ENCODE peak calls at places on chromosomes 4 and X, in four cellular contexts. G, J, U and E are unnamed samples.

GRCh38 chrX:153549231-153549630 is 31.8 kb downstream of the ATP2B3 start:
- DNase-seq in U (no peak), J (no peak), G (no peak), E (no peak)

GRCh38 chr4:182306792-182307507 is 63.7 kb downstream of the TENM3 start:
- DNase-seq in J (no peak), U (no peak), G (peak; percentile 69), E (no peak)

GRCh38 chr4:74158561-74159396 is 861 bp downstream of the MTHFD2L start:
- DNase-seq in G (no peak), J (no peak), U (no peak), E (no peak)

GRCh38 chrX:2628751-2629315 is 62.3 kb upstream of the CD99 start:
- DNase-seq in G (peak; percentile 71), U (no peak), J (no peak), E (no peak)

GRCh38 chr4:7806080-7806630 is 133.5 kb downstream of the AFAP1 start:
- DNase-seq in J (peak; percentile 54), U (no peak), G (peak; percentile 92), E (no peak)

GRCh38 chrX:139023531-139023930 is 312.0 kb upstream of the FGF13 start:
- DNase-seq in G (no peak), J (no peak), U (no peak), E (no peak)

GRCh38 chr4:81684357-81684756 is 212.7 kb upstream of the RASGEF1B start:
- DNase-seq in G (peak; percentile 14), J (no peak), U (no peak), E (no peak)

GRCh38 chr4:103853627-103854026 is 133.8 kb upstream of the TACR3 start:
- DNase-seq in G (peak; percentile 9), J (no peak), U (no peak), E (no peak)

GRCh38 chrX:47145408-47146120 is 543 bp downstream of the RBM10 start:
- DNase-seq in G (peak; percentile 11), U (no peak), J (no peak), E (no peak)

GRCh38 chr4:98482847-98483806 is 175.3 kb downstream of the TSPAN5 start:
- DNase-seq in U (peak; percentile 35), G (no peak), J (no peak), E (no peak)

DNA sequence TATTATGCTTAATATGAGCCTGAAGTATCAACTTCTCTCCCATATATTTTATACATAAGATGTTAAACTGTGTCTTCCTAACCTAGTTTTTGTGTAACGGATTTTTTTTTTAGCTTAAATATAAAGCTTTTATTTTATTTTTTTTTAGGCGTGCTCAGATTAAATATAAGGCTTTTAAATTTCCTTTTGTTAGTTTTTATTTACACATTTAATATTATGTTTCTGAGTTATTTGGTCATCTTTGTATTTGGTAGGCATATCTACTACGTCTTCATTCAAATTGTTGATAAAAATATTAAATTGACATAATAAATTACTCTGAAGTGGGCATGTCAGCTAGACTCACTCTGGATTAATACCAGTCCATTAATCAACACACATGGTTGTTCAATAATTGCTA is 4.2 kb downstream of the SLAIN2 start:
- DNase-seq in G (no peak), U (no peak), J (no peak), E (no peak)
- H3K4me3 ChIP-seq in G (no peak overlapping the region), U (no peak overlapping the region), J (no peak overlapping the region), E (no peak overlapping the region)

GRCh38 chr4:38106301-38106700 is 146.1 kb downstream of the PTTG2 start:
- DNase-seq in J (no peak), U (no peak), G (no peak), E (no peak)
- H3K27ac ChIP-seq in J (no peak overlapping the region), U (no peak overlapping the region), G (no peak overlapping the region), E (no peak overlapping the region)

DNA sequence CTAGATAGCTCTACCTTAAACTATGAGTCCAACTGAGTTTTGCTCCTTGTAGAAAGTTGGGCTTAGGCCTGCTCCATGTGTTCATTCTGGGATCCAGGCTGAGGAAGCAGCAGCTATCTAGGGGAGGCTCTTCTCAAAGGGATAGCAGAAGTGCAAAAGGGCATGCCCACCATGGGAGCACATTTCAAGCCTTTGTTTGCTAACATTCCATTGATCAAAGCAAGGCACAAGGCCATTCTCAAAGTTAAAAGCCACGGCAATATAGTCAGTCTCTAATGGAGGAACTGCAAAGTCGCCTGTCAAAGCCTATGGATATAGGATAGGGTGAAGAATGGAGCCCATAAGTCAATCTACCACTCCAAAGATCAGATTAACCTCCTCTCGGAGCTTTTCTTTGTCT is 488.1 kb upstream of the ARX start:
- DNase-seq in J (no peak), U (no peak), G (no peak), E (no peak)
- H3K9me3 ChIP-seq in J (no peaks in the 10 kb centered on the region), U (no peaks in the 10 kb centered on the region), G (no peaks in the 10 kb centered on the region), E (no peaks in the 10 kb centered on the region)

GRCh38 chr4:56757821-56758400 is 63.6 kb downstream of the SPINK2 start:
- DNase-seq in G (peak; percentile 46), U (peak; percentile 69), J (peak; percentile 33), E (peak; percentile 45)
- H3K4me3 ChIP-seq in G (no peak overlapping the region), U (no peak overlapping the region), J (peak overlapping the region; percentile 15), E (no peak overlapping the region)

DNA sequence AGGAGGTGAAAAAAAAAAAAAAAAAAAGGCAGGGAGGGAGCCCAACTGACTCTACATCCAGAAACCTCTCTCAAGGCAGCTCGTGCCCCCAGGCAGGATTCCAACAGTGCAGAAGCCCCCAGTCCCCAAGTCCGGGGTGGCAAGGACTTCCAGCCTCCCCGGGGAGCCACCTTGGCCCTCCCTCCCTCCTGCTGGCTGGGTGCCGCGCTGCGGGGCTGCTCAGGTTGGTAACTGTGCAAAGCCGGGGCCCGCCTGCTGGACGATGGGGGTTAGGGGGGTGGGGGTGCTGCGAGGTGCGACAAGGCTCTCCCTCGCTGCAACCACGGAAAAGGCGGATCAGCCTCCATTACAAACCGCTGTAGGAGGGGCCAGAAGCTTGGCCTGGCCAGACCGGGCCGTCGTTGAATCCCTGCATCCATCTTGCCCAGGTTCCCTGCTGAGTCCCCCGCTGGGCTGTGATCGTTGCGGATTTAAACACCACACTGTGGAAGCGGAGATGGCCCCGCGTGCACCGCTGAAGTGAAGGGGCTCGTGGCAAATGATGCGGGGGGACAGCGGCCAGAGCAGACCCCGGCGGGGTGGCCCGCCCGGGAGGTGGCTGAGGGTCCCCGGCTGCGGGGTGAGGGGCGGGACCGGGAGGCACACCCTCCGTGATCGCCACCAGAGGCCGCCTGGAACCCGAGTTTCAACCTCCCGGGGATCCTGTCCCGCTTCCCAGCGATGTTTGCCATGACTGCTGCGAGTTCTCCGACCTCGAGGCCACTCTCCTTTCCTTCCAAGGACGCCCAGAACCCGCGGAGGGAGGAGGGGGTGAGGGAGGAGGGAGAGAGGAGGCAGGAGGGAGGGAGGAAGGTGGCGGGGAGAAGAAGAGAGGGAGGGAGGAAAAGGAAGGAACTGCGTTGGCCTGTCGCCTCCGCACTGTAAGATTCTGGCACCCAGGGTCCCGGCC is 58.0 kb upstream of the DDX3X start:
- DNase-seq in U (no peak), J (peak; percentile 55), G (peak; percentile 73), E (peak; percentile 90)
- H3K27ac ChIP-seq in U (peak overlapping the region; percentile 79), J (peak overlapping the region; percentile 73), G (peak overlapping the region; percentile 63), E (peak overlapping the region; percentile 72)

GRCh38 chrX:144293229-144293628 is 409.4 kb downstream of the UBE2NL start:
- DNase-seq in U (no peak), G (no peak), J (no peak), E (no peak)
- H3K9me3 ChIP-seq in U (no peaks in the 10 kb centered on the region), G (no peaks in the 10 kb centered on the region), J (no peaks in the 10 kb centered on the region), E (no peaks in the 10 kb centered on the region)

GRCh38 chr4:37454263-37454800 is 209.8 kb downstream of the NWD2 start:
- DNase-seq in U (no peak), J (no peak), G (no peak), E (no peak)
- H3K4me3 ChIP-seq in U (peak overlapping the region; percentile 40), J (peak overlapping the region; percentile 39), G (peak overlapping the region; percentile 76), E (no peak overlapping the region)

GRCh38 chr4:84596826-84597225 is 13.9 kb downstream of the CDS1 start:
- DNase-seq in G (no peak), U (no peak), J (no peak), E (peak; percentile 27)
- H3K27ac ChIP-seq in G (no peak overlapping the region), U (peak overlapping the region; percentile 23), J (no peak overlapping the region), E (no peak overlapping the region)

GRCh38 chr4:54225671-54226398 is 3.3 kb upstream of the PDGFRA start:
- DNase-seq in U (no peak), G (no peak), J (no peak), E (no peak)
- H3K9me3 ChIP-seq in U (no peaks in the 10 kb centered on the region), G (no peaks in the 10 kb centered on the region), J (no peaks in the 10 kb centered on the region), E (peaks cover 2% of the 10 kb centered on the region)

GRCh38 chr4:55157559-55158277 is 32.3 kb upstream of the KDR start:
- DNase-seq in G (no peak), J (no peak), U (no peak), E (no peak)
- H3K4me3 ChIP-seq in G (no peak overlapping the region), J (no peak overlapping the region), U (no peak overlapping the region), E (no peak overlapping the region)